ENCODE peak calls at places on chromosomes 3 and 15, in four cellular contexts. One of them, this sample, is unnamed.

GRCh38 chr15:48052871-48053383 is 67.9 kb upstream of the SLC24A5 start:
- DNase-seq in endothelial cell of umbilical vein: no peak
- DNase-seq in HCT116: no peak
- DNase-seq in A549: no peak
- DNase-seq in this sample: no peak

GRCh38 chr3:179949869-179950268 is 86.9 kb downstream of the PEX5L start:
- DNase-seq in A549: no peak
- DNase-seq in HCT116: no peak
- DNase-seq in endothelial cell of umbilical vein: no peak
- DNase-seq in this sample: no peak

GRCh38 chr15:85116925-85117646 is 135.4 kb downstream of the PDE8A start:
- DNase-seq in endothelial cell of umbilical vein: peak
- DNase-seq in HCT116: no peak
- DNase-seq in A549: no peak
- DNase-seq in this sample: no peak

GRCh38 chr3:64163755-64164148 is 61.5 kb downstream of the PRICKLE2 start:
- DNase-seq in A549: peak
- DNase-seq in HCT116: no peak
- DNase-seq in endothelial cell of umbilical vein: no peak
- DNase-seq in this sample: peak

GRCh38 chr3:65582012-65582717 is 456.6 kb downstream of the MAGI1 start:
- DNase-seq in HCT116: no peak
- DNase-seq in endothelial cell of umbilical vein: no peak
- DNase-seq in A549: no peak
- DNase-seq in this sample: no peak

GRCh38 chr3:160473978-160474377 is 24.4 kb upstream of the TRIM59 start:
- DNase-seq in endothelial cell of umbilical vein: no peak
- DNase-seq in A549: no peak
- DNase-seq in HCT116: no peak
- DNase-seq in this sample: no peak

GRCh38 chr15:66573719-66574641 is 8.2 kb upstream of the LCTL start:
- DNase-seq in A549: no peak
- DNase-seq in endothelial cell of umbilical vein: no peak
- DNase-seq in HCT116: no peak
- DNase-seq in this sample: no peak

GRCh38 chr3:126103121-126104027 is 19.4 kb upstream of the SLC41A3 start:
- DNase-seq in endothelial cell of umbilical vein: no peak
- DNase-seq in A549: no peak
- DNase-seq in HCT116: no peak
- DNase-seq in this sample: peak

GRCh38 chr15:20356444-20357138 is 185.0 kb downstream of the GOLGA6L6 start:
- DNase-seq in HCT116: peak
- DNase-seq in endothelial cell of umbilical vein: no peak
- DNase-seq in A549: peak
- DNase-seq in this sample: peak

GRCh38 chr3:194287977-194288706 is 63.0 kb downstream of the CPN2 start:
- DNase-seq in HCT116: no peak
- DNase-seq in A549: no peak
- DNase-seq in endothelial cell of umbilical vein: no peak
- DNase-seq in this sample: no peak

GRCh38 chr15:65818927-65819562 is 27.0 kb upstream of the DENND4A start:
- DNase-seq in HCT116: no peak
- DNase-seq in A549: no peak
- DNase-seq in endothelial cell of umbilical vein: peak
- DNase-seq in this sample: no peak

GRCh38 chr3:120688121-120688520 is 6.1 kb upstream of the HGD start:
- DNase-seq in endothelial cell of umbilical vein: no peak
- DNase-seq in A549: no peak
- DNase-seq in HCT116: no peak
- DNase-seq in this sample: no peak

GRCh38 chr3:144221771-144222170 is 250.1 kb downstream of the DIPK2A start:
- DNase-seq in endothelial cell of umbilical vein: no peak
- DNase-seq in A549: no peak
- DNase-seq in HCT116: no peak
- DNase-seq in this sample: no peak

GRCh38 chr3:59658236-59658635 is 608.4 kb upstream of the CFAP20DC start:
- DNase-seq in HCT116: no peak
- DNase-seq in endothelial cell of umbilical vein: no peak
- DNase-seq in A549: no peak
- DNase-seq in this sample: no peak

GRCh38 chr15:33852570-33852969 is 115.7 kb upstream of the CHRM5 start:
- DNase-seq in HCT116: no peak
- DNase-seq in endothelial cell of umbilical vein: no peak
- DNase-seq in A549: peak
- DNase-seq in this sample: no peak

GRCh38 chr15:79820820-79821219 is 76.0 kb downstream of the MTHFS start:
- DNase-seq in HCT116: no peak
- DNase-seq in endothelial cell of umbilical vein: no peak
- DNase-seq in A549: no peak
- DNase-seq in this sample: no peak

GRCh38 chr15:78018968-78019644 is 58.4 kb downstream of the TBC1D2B start:
- DNase-seq in A549: no peak
- DNase-seq in HCT116: no peak
- DNase-seq in endothelial cell of umbilical vein: no peak
- DNase-seq in this sample: peak

GRCh38 chr3:95120921-95121320 is 1058.1 kb downstream of the NSUN3 start:
- DNase-seq in A549: no peak
- DNase-seq in HCT116: no peak
- DNase-seq in endothelial cell of umbilical vein: no peak
- DNase-seq in this sample: no peak

GRCh38 chr3:124780356-124780755 is 50.1 kb downstream of the UMPS start:
- DNase-seq in HCT116: no peak
- DNase-seq in A549: no peak
- DNase-seq in endothelial cell of umbilical vein: no peak
- DNase-seq in this sample: no peak

GRCh38 chr15:57406040-57406772 is 29.9 kb downstream of the CGNL1 start:
- DNase-seq in endothelial cell of umbilical vein: no peak
- DNase-seq in HCT116: no peak
- DNase-seq in A549: no peak
- DNase-seq in this sample: no peak

GRCh38 chr3:70471464-70472342 is 159.3 kb upstream of the MDFIC2 start:
- DNase-seq in A549: no peak
- DNase-seq in endothelial cell of umbilical vein: no peak
- DNase-seq in HCT116: no peak
- DNase-seq in this sample: no peak

GRCh38 chr3:46500631-46501377 is 3.0 kb downstream of the RTP3 start:
- DNase-seq in HCT116: no peak
- DNase-seq in endothelial cell of umbilical vein: no peak
- DNase-seq in A549: no peak
- DNase-seq in this sample: peak

GRCh38 chr3:38968891-38969290 is 82.9 kb downstream of the SCN11A start:
- DNase-seq in A549: no peak
- DNase-seq in endothelial cell of umbilical vein: no peak
- DNase-seq in HCT116: no peak
- DNase-seq in this sample: no peak

GRCh38 chr15:77354064-77354463 is 65.8 kb downstream of the PEAK1 start:
- DNase-seq in endothelial cell of umbilical vein: no peak
- DNase-seq in A549: peak
- DNase-seq in HCT116: no peak
- DNase-seq in this sample: peak

GRCh38 chr15:99429681-99430081 is 136.1 kb upstream of the MEF2A start:
- DNase-seq in HCT116: no peak
- DNase-seq in A549: no peak
- DNase-seq in endothelial cell of umbilical vein: no peak
- DNase-seq in this sample: no peak

GRCh38 chr15:32683906-32684584 is 33.8 kb upstream of the GREM1 start:
- DNase-seq in endothelial cell of umbilical vein: peak
- DNase-seq in A549: peak
- DNase-seq in HCT116: no peak
- DNase-seq in this sample: peak

GRCh38 chr3:54146383-54147239 is 24.3 kb downstream of the CACNA2D3 start:
- DNase-seq in HCT116: peak
- DNase-seq in A549: peak
- DNase-seq in endothelial cell of umbilical vein: no peak
- DNase-seq in this sample: peak

GRCh38 chr3:153284282-153284938 is 122.4 kb downstream of the RAP2B start:
- DNase-seq in HCT116: peak
- DNase-seq in A549: peak
- DNase-seq in endothelial cell of umbilical vein: peak
- DNase-seq in this sample: peak

GRCh38 chr3:114389156-114389555 is 95.3 kb downstream of the TIGIT start:
- DNase-seq in A549: no peak
- DNase-seq in HCT116: no peak
- DNase-seq in endothelial cell of umbilical vein: no peak
- DNase-seq in this sample: no peak

GRCh38 chr15:23797747-23798157 is 110.6 kb upstream of the NDN start:
- DNase-seq in endothelial cell of umbilical vein: no peak
- DNase-seq in A549: no peak
- DNase-seq in HCT116: no peak
- DNase-seq in this sample: no peak

GRCh38 chr3:126661532-126661931 is 6.6 kb upstream of the TXNRD3 start:
- DNase-seq in A549: no peak
- DNase-seq in endothelial cell of umbilical vein: no peak
- DNase-seq in HCT116: no peak
- DNase-seq in this sample: no peak

GRCh38 chr15:96037584-96037983 is 292.9 kb upstream of the NR2F2 start:
- DNase-seq in A549: no peak
- DNase-seq in HCT116: no peak
- DNase-seq in endothelial cell of umbilical vein: no peak
- DNase-seq in this sample: peak

GRCh38 chr15:46933332-46933731 is 784.0 kb upstream of the SEMA6D start:
- DNase-seq in A549: no peak
- DNase-seq in HCT116: no peak
- DNase-seq in endothelial cell of umbilical vein: no peak
- DNase-seq in this sample: no peak

GRCh38 chr3:10260211-10260701 is 12.0 kb downstream of the TATDN2 start:
- DNase-seq in HCT116: no peak
- DNase-seq in endothelial cell of umbilical vein: no peak
- DNase-seq in A549: no peak
- DNase-seq in this sample: no peak

GRCh38 chr15:79978694-79979519 is 7.9 kb upstream of the BCL2A1 start:
- DNase-seq in endothelial cell of umbilical vein: no peak
- DNase-seq in HCT116: no peak
- DNase-seq in A549: no peak
- DNase-seq in this sample: peak

GRCh38 chr3:36904641-36905040 is 40.2 kb downstream of the TRANK1 start:
- DNase-seq in endothelial cell of umbilical vein: no peak
- DNase-seq in HCT116: no peak
- DNase-seq in A549: peak
- DNase-seq in this sample: peak

GRCh38 chr15:76802411-76802810 is 102.7 kb downstream of the SCAPER start:
- DNase-seq in HCT116: no peak
- DNase-seq in A549: no peak
- DNase-seq in endothelial cell of umbilical vein: no peak
- DNase-seq in this sample: no peak

DNA sequence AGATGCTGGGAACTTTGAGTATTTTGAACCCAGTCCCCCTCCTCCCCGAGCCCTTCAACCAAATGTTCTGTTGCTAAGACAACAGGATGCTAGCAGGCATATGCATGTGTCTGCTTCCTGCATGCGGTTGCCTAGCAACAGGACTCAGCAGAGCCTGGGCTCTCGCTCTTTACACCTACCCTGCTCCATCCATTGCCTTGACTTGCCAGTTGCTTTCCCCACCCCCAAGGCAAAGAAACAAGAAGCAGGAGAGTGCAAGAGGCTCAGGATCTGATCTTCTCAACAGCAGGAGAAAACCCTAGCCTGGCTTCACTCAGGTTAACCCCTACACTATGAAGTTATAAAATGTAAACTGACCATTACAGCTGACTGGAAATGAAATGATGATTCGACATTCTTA is 393.0 kb downstream of the IGSF11 start:
- DNase-seq in HCT116: no peak
- DNase-seq in endothelial cell of umbilical vein: no peak
- DNase-seq in A549: peak
- DNase-seq in this sample: no peak
- TF ChIP-seq MAX in HCT116: no peak
- TF ChIP-seq MAX in endothelial cell of umbilical vein: no peak
- TF ChIP-seq MAX in A549: no peak
- TF ChIP-seq MAX in this sample: no peak

GRCh38 chr3:127790580-127791183 is 31.6 kb downstream of the MGLL start:
- DNase-seq in HCT116: no peak
- DNase-seq in endothelial cell of umbilical vein: no peak
- DNase-seq in A549: no peak
- DNase-seq in this sample: no peak

GRCh38 chr3:127790009-127790533 is 32.2 kb downstream of the MGLL start:
- DNase-seq in A549: no peak
- DNase-seq in endothelial cell of umbilical vein: no peak
- DNase-seq in HCT116: no peak
- DNase-seq in this sample: no peak

GRCh38 chr3:127792664-127793292 is 29.5 kb downstream of the MGLL start:
- DNase-seq in HCT116: no peak
- DNase-seq in endothelial cell of umbilical vein: peak
- DNase-seq in A549: peak
- DNase-seq in this sample: no peak

GRCh38 chr3:127789051-127789450 is 33.3 kb downstream of the MGLL start:
- DNase-seq in endothelial cell of umbilical vein: no peak
- DNase-seq in HCT116: no peak
- DNase-seq in A549: no peak
- DNase-seq in this sample: no peak

GRCh38 chr3:127791221-127791913 is 30.9 kb downstream of the MGLL start:
- DNase-seq in HCT116: no peak
- DNase-seq in endothelial cell of umbilical vein: no peak
- DNase-seq in A549: peak
- DNase-seq in this sample: peak
- TF ChIP-seq CTCF in HCT116: peak
- TF ChIP-seq CTCF in endothelial cell of umbilical vein: peak
- TF ChIP-seq CTCF in A549: peak
- TF ChIP-seq CTCF in this sample: peak

DNA sequence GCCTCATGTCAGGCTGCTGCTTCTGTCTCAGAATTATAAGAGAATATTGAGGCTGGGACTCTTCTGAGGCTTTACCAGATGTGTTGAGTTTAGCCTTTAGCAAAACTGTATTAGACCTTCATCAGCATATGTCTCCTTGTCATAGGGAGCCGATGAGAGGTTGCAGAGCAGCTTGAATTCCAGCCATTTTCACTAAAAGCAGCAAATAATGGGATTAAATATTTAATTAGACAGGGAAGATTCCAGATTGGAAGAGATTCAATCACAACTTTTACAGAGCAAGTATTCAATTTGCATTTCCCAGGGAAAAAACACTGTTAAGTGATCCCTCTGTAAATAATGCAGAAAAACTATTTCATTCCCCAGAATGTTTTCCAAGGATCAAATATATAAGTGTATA is 466.2 kb upstream of the SGO1 start:
- DNase-seq in HCT116: no peak
- DNase-seq in endothelial cell of umbilical vein: no peak
- DNase-seq in A549: no peak
- DNase-seq in this sample: no peak
- TF ChIP-seq MAX in HCT116: no peak
- TF ChIP-seq MAX in endothelial cell of umbilical vein: no peak
- TF ChIP-seq MAX in A549: no peak
- TF ChIP-seq MAX in this sample: no peak

DNA sequence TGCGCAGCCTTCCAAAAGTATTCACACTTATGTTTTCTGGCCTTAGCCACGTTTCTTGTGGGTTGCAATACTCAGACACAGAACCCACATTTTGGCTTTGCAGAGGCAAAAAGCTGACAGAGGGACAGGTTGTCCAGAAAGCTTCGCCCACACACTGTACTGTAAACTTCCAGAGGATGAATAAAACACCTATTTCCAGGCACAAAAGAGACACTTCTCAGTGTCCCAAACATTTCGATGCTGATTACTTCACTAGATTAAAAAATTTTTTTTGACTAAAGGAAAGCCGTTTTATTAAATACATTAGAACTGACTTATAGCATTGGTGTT is 28.0 kb upstream of the KCTD6 start:
- DNase-seq in A549: no peak
- DNase-seq in HCT116: no peak
- DNase-seq in endothelial cell of umbilical vein: no peak
- DNase-seq in this sample: no peak
- TF ChIP-seq CTCF in A549: no peak
- TF ChIP-seq CTCF in HCT116: no peak
- TF ChIP-seq CTCF in endothelial cell of umbilical vein: no peak
- TF ChIP-seq CTCF in this sample: no peak

GRCh38 chr3:123314409-123315270 is 112.9 kb downstream of the SEC22A start:
- DNase-seq in HCT116: no peak
- DNase-seq in endothelial cell of umbilical vein: no peak
- DNase-seq in A549: no peak
- DNase-seq in this sample: no peak
- TF ChIP-seq MAX in HCT116: no peak
- TF ChIP-seq MAX in endothelial cell of umbilical vein: no peak
- TF ChIP-seq MAX in A549: no peak
- TF ChIP-seq MAX in this sample: no peak